ENCODE peak calls at places on chromosomes 6 and 20, in nine cellular contexts. O is amniotic stem cell, M is left kidney, Y is cardiac fibroblast, J is HT-29, V is NCI-H1105, D is activated T-cell treated with anti-CD3 and anti-CD28 coated beads for 4 hours, B is fibroblast of mammary gland, U is mesenteric fat pad. F is an unnamed sample.

GRCh38 chr6:104623052-104623690 is 236.5 kb downstream of the HACE1 start:
- DNase-seq in D (no peak), V (no peak), B (no peak), O (no peak), J (no peak), M (peak), Y (no peak), U (no peak), F (no peak)

GRCh38 chr6:53593001-53593488 is 48.1 kb upstream of the GCLC start:
- DNase-seq in Y (peak), O (no peak), M (no peak), D (no peak), V (no peak), U (no peak), B (peak), J (no peak), F (no peak)

GRCh38 chr6:44201638-44202303 is 15.0 kb upstream of the MYMX start:
- DNase-seq in J (no peak), U (no peak), Y (no peak), B (no peak), M (no peak), D (no peak), V (no peak), O (no peak), F (no peak)

GRCh38 chr6:17790486-17790885 is 83.8 kb upstream of the NUP153 start:
- DNase-seq in O (no peak), B (peak), V (no peak), Y (peak), U (no peak), M (no peak), J (no peak), D (no peak), F (no peak)

GRCh38 chr6:74749211-74750142 is 456.4 kb downstream of the COL12A1 start:
- DNase-seq in M (no peak), J (peak), V (no peak), U (no peak), O (peak), D (no peak), Y (peak), B (no peak), F (no peak)

GRCh38 chr6:41159415-41160082 is 3.4 kb downstream of the TREM2 start:
- DNase-seq in U (no peak), V (peak), M (peak), B (no peak), Y (no peak), J (no peak), D (no peak), O (no peak), F (no peak)

GRCh38 chr20:17061721-17062120 is 165.1 kb upstream of the PCSK2 start:
- DNase-seq in U (no peak), V (no peak), D (no peak), B (no peak), Y (no peak), J (no peak), O (no peak), M (peak), F (no peak)

GRCh38 chr6:102381203-102381602 is 987.7 kb downstream of the GRIK2 start:
- DNase-seq in D (no peak), U (no peak), J (no peak), O (no peak), V (no peak), Y (no peak), M (no peak), B (no peak), F (no peak)

GRCh38 chr20:23161244-23161875 is 75.2 kb upstream of the CD93 start:
- DNase-seq in O (no peak), D (no peak), B (peak), M (no peak), U (no peak), V (no peak), Y (peak), J (no peak), F (no peak)

GRCh38 chr6:139149383-139149782 is 14.5 kb downstream of the HECA start:
- DNase-seq in Y (peak), J (no peak), O (no peak), M (no peak), B (peak), U (no peak), V (no peak), D (no peak), F (no peak)

GRCh38 chr20:12976720-12977633 is 31.8 kb upstream of the SPTLC3 start:
- DNase-seq in U (no peak), J (no peak), O (no peak), D (no peak), Y (no peak), M (no peak), V (no peak), B (no peak), F (no peak)

F was measured in stimulated activated CD4-positive, alpha-beta T cell treated with anti-CD3 and anti-CD28 coated beads, Interleukin-12 subunit alpha, Interleukin-12 subunit beta, amount 100 ng/mL, for 4 hours.